ENCODE peak calls at places on chromosomes 2 and 18, in six cellular contexts. X is foreskin fibroblast, F is brain microvascular endothelial cell, H is endothelial cell, V is GM13976, C is chondrocyte. Q is an unnamed sample.

GRCh38 chr2:68320118-68320641 is 431 bp upstream of the CNRIP1 start:
- DNase-seq in X (no peak), F (no peak), H (peak), V (peak), C (no peak), Q (peak)

GRCh38 chr18:34787931-34788532 is 77.9 kb downstream of the DTNA start:
- DNase-seq in X (peak), F (peak), H (peak), V (peak), C (no peak), Q (peak)

GRCh38 chr18:5145168-5145857 is 51.7 kb downstream of the AKAIN1 start:
- DNase-seq in X (no peak), F (no peak), H (no peak), V (no peak), C (no peak), Q (no peak)

GRCh38 chr2:133342283-133342895 is 225.9 kb downstream of the NCKAP5 start:
- DNase-seq in X (no peak), F (no peak), H (no peak), V (no peak), C (no peak), Q (no peak)

GRCh38 chr2:96108578-96109561 is 7.5 kb downstream of the ADRA2B start:
- DNase-seq in X (no peak), F (no peak), H (no peak), V (no peak), C (peak), Q (no peak)

GRCh38 chr2:147600223-147600622 is 244.6 kb upstream of the ACVR2A start:
- DNase-seq in X (no peak), F (no peak), H (no peak), V (no peak), C (no peak), Q (peak)

GRCh38 chr18:32919799-32920198 is 147.0 kb upstream of the KLHL14 start:
- DNase-seq in X (no peak), F (no peak), H (peak), V (peak), C (no peak), Q (peak)

GRCh38 chr18:2997846-2998599 is 14.9 kb downstream of the LPIN2 start:
- DNase-seq in X (no peak), F (no peak), H (no peak), V (no peak), C (no peak), Q (peak)

DNA sequence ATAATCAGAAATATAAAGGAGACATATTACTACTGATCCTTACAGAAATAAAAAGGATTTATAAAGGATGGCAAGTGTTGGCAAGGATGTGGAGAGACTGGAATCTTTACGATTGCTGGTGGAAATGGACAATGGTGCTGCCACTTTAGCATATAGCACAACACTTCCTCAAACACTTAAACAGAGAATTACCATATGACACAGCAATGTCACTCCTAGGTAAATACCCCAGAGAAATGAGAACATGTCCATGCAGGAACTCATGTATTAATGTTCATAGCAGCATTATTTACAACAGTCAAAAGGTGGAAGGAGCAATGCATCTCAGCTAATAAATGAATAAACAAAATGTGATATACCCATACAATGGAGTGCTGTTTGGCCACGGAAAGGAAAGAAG is 137.5 kb downstream of the NDUFA10 start:
- DNase-seq in X (no peak), F (no peak), H (no peak), V (no peak), C (no peak), Q (no peak)
- TF ChIP-seq CTCF in X (no peak), F (no peak), H (no peak), V (no peak), C (no peak), Q (no peak)

DNA sequence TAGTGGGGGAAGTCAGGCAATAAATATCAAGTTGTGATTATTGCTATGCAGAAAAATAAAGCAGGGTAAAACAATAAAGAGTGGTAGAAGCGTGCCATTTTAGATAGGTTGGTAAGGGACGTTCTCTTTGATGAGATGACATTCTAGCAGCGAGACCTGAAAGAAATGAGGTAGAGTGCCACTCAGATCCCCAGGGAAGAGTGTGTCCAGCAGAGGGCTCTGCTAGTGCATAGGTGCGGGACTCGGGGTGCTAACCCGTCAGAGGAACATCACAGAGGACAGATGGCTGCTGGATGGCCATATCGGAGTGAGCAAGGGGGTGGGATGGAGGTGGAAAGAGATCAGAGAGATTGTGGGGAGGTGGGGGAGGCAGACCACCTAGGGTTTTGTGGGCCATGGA is 16.3 kb upstream of the GTF2A1L start:
- DNase-seq in X (no peak), F (peak), H (peak), V (no peak), C (no peak), Q (peak)
- TF ChIP-seq CTCF in X (peak), F (peak), H (no peak), V (no peak), C (peak), Q (peak)

GRCh38 chr18:28127228-28127627 is 49.7 kb downstream of the CDH2 start:
- DNase-seq in X (no peak), F (no peak), H (no peak), V (no peak), C (no peak), Q (no peak)

GRCh38 chr18:28126768-28127167 is 50.2 kb downstream of the CDH2 start:
- DNase-seq in X (no peak), F (no peak), H (no peak), V (no peak), C (no peak), Q (no peak)

GRCh38 chr18:28125051-28125450 is 51.9 kb downstream of the CDH2 start:
- DNase-seq in X (no peak), F (no peak), H (no peak), V (no peak), C (no peak), Q (no peak)

GRCh38 chr18:28124239-28125029 is 52.5 kb downstream of the CDH2 start:
- DNase-seq in X (no peak), F (no peak), H (no peak), V (no peak), C (no peak), Q (no peak)

DNA sequence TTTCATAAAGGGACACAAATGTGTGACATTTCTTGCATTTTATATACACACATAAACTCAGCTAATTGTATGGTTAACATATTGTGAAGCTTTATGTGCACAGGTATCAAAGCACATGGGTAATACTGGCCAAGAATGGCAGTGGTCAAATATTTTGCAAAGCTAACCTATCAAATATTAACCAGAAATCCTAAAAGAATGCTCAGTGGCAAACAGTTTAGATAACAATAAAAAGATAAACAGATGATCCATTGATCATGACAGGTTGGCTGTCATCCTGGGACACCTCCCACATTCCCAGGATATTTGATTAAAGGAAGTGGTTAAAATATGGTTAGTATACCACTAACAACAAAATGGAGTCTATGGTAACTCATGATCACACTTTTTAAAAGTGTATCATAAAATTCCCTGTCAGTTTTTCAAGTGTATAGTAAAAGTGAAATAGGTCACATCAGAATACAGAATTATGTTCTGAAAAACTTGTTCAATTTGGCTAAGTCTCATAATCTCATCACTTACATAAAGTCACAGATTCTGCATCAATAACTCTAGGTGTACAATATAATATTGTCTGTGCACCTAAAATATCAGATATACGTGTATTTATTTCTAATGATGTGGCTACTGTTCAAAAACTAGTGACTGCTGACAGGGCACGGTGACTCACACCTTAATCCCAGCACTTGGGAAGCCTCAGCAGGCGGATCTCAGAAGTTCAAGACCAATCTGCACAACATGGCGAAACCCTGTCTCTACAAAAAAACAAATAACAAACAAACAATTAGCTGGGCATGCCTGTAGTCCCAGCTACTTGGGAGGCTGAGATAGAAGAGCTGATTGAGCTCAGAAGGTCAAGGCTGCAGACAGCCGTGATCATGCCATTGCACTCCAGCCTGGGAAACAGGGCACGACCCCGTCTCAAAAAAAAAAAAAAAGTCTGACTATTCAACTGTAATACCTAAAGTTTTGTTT is 48.9 kb downstream of the CDH2 start:
- DNase-seq in X (no peak), F (no peak), H (no peak), V (no peak), C (no peak), Q (peak)
- TF ChIP-seq CTCF in X (no peak), F (no peak), H (no peak), V (no peak), C (no peak), Q (no peak)

DNA sequence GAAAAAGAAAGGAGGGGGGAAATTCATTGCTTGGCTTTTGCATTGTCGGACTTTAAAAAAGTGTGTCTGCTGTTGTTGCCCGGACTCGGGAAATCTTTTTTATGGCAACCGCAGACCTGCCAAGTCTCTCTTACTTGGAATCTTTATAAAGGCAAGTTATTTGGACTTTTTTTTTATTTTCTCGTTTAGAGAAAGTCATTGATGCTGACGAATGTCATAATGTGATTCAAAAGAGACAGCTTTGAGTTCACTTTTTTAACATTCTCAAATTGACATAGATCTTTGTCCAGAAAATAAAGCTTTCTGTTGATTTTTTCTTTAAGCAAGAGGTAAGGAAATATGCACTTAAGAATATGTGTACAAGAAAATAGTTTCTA is 651 bp upstream of the ZNF521 start:
- DNase-seq in X (no peak), F (no peak), H (no peak), V (no peak), C (no peak), Q (peak)
- TF ChIP-seq CTCF in X (no peak), F (no peak), H (peak), V (no peak), C (peak), Q (peak)

DNA sequence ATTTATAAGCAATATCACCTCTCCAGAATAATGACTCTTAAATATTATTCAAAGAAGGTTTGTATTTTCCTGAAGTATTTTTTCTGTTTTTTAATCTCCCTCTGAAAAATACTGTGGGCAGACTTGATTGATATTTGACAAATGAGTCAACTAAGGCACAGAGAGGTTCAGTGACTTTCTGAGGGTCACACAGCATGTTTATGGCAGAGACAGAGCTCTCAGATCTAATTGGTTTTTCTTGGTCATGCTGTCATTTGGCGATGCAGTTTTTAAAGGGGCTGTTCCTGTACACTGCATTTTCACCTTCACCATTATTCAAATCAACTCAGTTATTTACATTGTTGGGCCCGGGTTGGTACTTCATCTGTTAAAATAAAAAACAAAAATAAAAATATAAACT is 264.3 kb downstream of the LRRTM1 start:
- DNase-seq in X (no peak), F (no peak), H (no peak), V (no peak), C (no peak), Q (no peak)
- TF ChIP-seq CTCF in X (no peak), F (no peak), H (no peak), V (no peak), C (no peak), Q (no peak)

DNA sequence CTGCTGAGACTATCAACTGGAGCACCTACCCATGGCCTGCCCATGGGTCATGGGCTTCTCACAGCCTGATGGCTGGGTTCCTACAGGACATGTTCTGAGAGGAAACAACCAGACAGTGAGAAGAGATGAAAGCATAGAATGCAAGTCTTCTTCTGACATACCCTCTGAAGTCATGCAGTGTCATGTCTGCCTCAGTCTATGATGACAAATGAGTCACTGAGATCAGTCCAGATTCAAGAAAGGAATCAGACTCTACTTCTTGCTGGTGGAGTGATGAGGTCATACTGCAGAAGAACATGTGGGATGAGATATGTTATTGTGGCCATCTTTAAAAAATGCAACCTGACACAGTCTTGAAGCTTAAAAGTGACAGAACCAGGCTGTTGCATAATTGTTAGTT is 174.4 kb upstream of the OSR1 start:
- DNase-seq in X (peak), F (peak), H (no peak), V (no peak), C (no peak), Q (no peak)
- TF ChIP-seq CTCF in X (no peak), F (no peak), H (no peak), V (no peak), C (no peak), Q (no peak)

DNA sequence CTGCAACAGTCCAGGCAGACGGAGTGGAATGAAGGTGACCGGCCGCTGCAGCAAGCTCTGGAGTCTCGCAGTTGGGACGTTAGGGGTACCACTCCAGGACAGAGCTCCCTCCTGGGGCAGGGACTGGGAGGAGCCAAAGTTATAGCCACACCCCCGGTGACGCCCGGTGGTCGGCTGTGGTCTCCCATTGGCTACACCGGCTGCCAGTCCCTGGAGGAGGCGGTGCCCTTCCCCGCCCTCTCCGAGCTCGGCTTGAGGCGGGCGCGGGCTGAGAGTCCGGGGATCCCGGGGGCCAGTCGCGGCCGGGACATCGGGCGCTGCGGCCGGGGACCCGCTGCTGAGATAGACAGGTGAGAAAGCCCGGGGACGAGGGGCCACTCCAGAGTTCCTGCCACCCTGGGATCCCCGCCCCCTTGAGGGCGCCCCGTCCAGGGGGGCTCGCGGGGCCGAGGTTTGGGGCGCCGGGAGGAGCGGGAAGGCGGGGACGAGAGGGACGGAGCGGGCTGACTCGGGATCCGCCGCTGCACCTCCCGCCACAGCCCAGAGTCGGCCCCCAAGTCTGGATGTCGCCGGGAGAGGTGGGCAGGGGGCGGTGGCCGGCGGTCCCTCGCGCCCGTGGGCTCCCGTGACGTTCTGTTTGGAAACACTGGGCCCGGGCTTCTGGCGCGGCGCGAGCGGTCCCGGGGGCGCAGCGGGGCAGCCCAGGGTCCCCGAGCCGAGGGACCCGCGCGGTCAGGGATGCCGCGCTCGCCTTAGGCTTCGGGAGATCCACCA is at the start of gene PLEKHH2:
- DNase-seq in X (peak), F (peak), H (peak), V (peak), C (peak), Q (peak)
- TF ChIP-seq CTCF in X (no peak), F (no peak), H (no peak), V (no peak), C (peak), Q (no peak)

Q was measured in MCF 10A.